ENCODE peak calls at places on chromosomes 4 and X, in five cellular contexts. One of them, this sample, is unnamed. For H3K4me1, the result is how much of the 10 kb centered on the place peaks cover.

GRCh38 chrX:15356444-15356843 is 21.1 kb upstream of the PIGA start:
- DNase-seq in HCT116: no peak
- DNase-seq in suprapubic skin: no peak
- DNase-seq in Panc1: no peak
- DNase-seq in upper lobe of left lung: no peak
- DNase-seq in this sample: no peak

GRCh38 chr4:143359794-143360193 is 23.1 kb downstream of the GAB1 start:
- DNase-seq in upper lobe of left lung: no peak
- DNase-seq in suprapubic skin: no peak
- DNase-seq in Panc1: no peak
- DNase-seq in HCT116: no peak
- DNase-seq in this sample: no peak

GRCh38 chr4:163164591-163164990 is 2.1 kb downstream of the NAF1 start:
- DNase-seq in HCT116: no peak
- DNase-seq in Panc1: no peak
- DNase-seq in upper lobe of left lung: no peak
- DNase-seq in suprapubic skin: no peak
- DNase-seq in this sample: no peak

GRCh38 chr4:173246719-173247118 is 78.1 kb downstream of the GALNT7 start:
- DNase-seq in Panc1: no peak
- DNase-seq in upper lobe of left lung: no peak
- DNase-seq in suprapubic skin: no peak
- DNase-seq in HCT116: no peak
- DNase-seq in this sample: no peak

GRCh38 chrX:23699636-23700194 is 32.4 kb downstream of the PRDX4 start:
- DNase-seq in Panc1: no peak
- DNase-seq in suprapubic skin: no peak
- DNase-seq in HCT116: no peak
- DNase-seq in upper lobe of left lung: peak
- DNase-seq in this sample: no peak

GRCh38 chr4:91963489-91963888 is 340.3 kb upstream of the GRID2 start:
- DNase-seq in suprapubic skin: no peak
- DNase-seq in HCT116: no peak
- DNase-seq in upper lobe of left lung: no peak
- DNase-seq in Panc1: no peak
- DNase-seq in this sample: no peak

GRCh38 chr4:18937746-18938145 is 916.2 kb upstream of the LCORL start:
- DNase-seq in upper lobe of left lung: no peak
- DNase-seq in HCT116: no peak
- DNase-seq in Panc1: no peak
- DNase-seq in suprapubic skin: no peak
- DNase-seq in this sample: no peak

GRCh38 chrX:11537141-11537540 is 128.6 kb downstream of the ARHGAP6 start:
- DNase-seq in suprapubic skin: no peak
- DNase-seq in upper lobe of left lung: no peak
- DNase-seq in Panc1: no peak
- DNase-seq in HCT116: no peak
- DNase-seq in this sample: no peak

GRCh38 chr4:13349096-13349495 is 135.0 kb downstream of the RAB28 start:
- DNase-seq in suprapubic skin: no peak
- DNase-seq in upper lobe of left lung: no peak
- DNase-seq in HCT116: no peak
- DNase-seq in Panc1: no peak
- DNase-seq in this sample: no peak

GRCh38 chr4:114694770-114695169 is 96.2 kb downstream of the UGT8 start:
- DNase-seq in upper lobe of left lung: no peak
- DNase-seq in HCT116: peak
- DNase-seq in Panc1: peak
- DNase-seq in suprapubic skin: no peak
- DNase-seq in this sample: no peak

GRCh38 chr4:153246446-153247115 is 42.3 kb downstream of the TRIM2 start:
- DNase-seq in suprapubic skin: no peak
- DNase-seq in upper lobe of left lung: no peak
- DNase-seq in Panc1: no peak
- DNase-seq in HCT116: no peak
- DNase-seq in this sample: no peak

GRCh38 chr4:68271851-68272756 is 26.6 kb upstream of the TMPRSS11B start:
- DNase-seq in upper lobe of left lung: no peak
- DNase-seq in HCT116: peak
- DNase-seq in suprapubic skin: no peak
- DNase-seq in Panc1: peak
- DNase-seq in this sample: no peak

GRCh38 chr4:75179510-75179909 is 246.6 kb downstream of the PARM1 start:
- DNase-seq in Panc1: no peak
- DNase-seq in upper lobe of left lung: no peak
- DNase-seq in suprapubic skin: no peak
- DNase-seq in HCT116: no peak
- DNase-seq in this sample: no peak

GRCh38 chr4:951186-951585 is 18.9 kb downstream of the TMEM175 start:
- DNase-seq in suprapubic skin: no peak
- DNase-seq in Panc1: no peak
- DNase-seq in upper lobe of left lung: no peak
- DNase-seq in HCT116: no peak
- DNase-seq in this sample: no peak

GRCh38 chrX:48794993-48795501 is 6.8 kb upstream of the HDAC6 start:
- DNase-seq in suprapubic skin: no peak
- DNase-seq in HCT116: no peak
- DNase-seq in Panc1: no peak
- DNase-seq in upper lobe of left lung: peak
- DNase-seq in this sample: no peak

DNA sequence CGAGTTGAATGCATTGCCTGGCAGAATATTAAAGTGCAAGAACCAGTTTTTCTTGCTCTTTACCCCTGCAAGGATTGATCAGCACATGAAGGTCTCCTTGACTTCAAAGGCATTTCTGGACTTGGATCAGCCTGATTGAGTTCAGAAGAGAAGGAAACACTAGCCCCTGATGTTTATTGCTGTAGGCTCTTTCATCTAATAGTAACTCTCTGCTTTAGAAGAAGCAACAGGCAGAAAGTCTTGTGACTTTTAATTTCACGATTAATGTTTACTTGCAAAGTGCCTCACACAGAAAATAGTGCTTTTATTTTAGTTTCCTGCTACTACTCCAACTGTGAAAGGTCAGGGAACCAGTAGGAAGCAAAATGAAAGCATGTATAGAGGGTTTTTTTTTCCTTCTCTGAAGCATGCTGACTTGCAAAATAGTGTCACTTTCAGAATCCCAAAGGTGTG is 69.1 kb downstream of the PCDH7 start:
- DNase-seq in upper lobe of left lung: no peak
- DNase-seq in Panc1: no peak
- DNase-seq in suprapubic skin: no peak
- DNase-seq in HCT116: peak
- DNase-seq in this sample: no peak
- H3K4me1 ChIP-seq in upper lobe of left lung: under half
- H3K4me1 ChIP-seq in Panc1: under half
- H3K4me1 ChIP-seq in suprapubic skin: under half
- H3K4me1 ChIP-seq in HCT116: half or more
- H3K4me1 ChIP-seq in this sample: under half

GRCh38 chr4:17613761-17614415 is 553 bp upstream of the MED28 start:
- DNase-seq in suprapubic skin: no peak
- DNase-seq in upper lobe of left lung: peak
- DNase-seq in HCT116: no peak
- DNase-seq in Panc1: peak
- DNase-seq in this sample: no peak
- TF ChIP-seq POLR2AphosphoS5 in suprapubic skin: no peak
- TF ChIP-seq POLR2AphosphoS5 in upper lobe of left lung: no peak
- TF ChIP-seq POLR2AphosphoS5 in HCT116: no peak
- TF ChIP-seq POLR2AphosphoS5 in Panc1: no peak
- TF ChIP-seq POLR2AphosphoS5 in this sample: no peak

DNA sequence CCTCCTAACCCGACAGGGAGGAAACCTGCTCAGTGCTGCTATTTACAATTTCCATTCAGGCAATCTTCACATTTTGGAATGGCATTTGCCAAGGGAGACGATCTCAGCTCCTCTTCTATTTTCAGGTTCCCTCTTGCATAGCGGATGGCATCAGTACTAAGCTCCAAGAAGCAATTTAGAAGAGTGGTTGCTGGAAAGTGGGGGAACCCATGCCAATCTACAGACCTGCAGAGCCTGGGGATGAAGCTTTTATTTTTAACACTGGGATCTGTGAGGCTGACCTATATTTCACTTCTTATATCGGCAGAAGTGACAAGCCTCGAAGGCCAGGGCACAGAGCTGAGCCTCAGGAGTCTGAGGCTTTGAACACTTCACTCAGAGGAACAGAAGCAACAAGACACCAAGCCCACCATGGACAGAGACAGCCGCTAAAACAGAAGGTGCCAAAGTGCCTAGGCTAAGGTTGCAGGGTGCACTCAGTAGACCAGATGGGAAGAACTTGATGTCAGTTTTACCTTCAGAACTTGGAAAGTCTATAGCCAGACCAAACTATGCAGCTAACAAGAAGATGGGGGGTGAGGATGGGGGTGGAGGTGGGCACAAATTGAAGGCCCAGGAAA is 43.9 kb downstream of the SCD5 start:
- DNase-seq in HCT116: no peak
- DNase-seq in upper lobe of left lung: no peak
- DNase-seq in Panc1: no peak
- DNase-seq in suprapubic skin: no peak
- DNase-seq in this sample: no peak
- H3K27ac ChIP-seq in HCT116: no peak
- H3K27ac ChIP-seq in upper lobe of left lung: peak
- H3K27ac ChIP-seq in Panc1: no peak
- H3K27ac ChIP-seq in suprapubic skin: no peak
- H3K27ac ChIP-seq in this sample: no peak

DNA sequence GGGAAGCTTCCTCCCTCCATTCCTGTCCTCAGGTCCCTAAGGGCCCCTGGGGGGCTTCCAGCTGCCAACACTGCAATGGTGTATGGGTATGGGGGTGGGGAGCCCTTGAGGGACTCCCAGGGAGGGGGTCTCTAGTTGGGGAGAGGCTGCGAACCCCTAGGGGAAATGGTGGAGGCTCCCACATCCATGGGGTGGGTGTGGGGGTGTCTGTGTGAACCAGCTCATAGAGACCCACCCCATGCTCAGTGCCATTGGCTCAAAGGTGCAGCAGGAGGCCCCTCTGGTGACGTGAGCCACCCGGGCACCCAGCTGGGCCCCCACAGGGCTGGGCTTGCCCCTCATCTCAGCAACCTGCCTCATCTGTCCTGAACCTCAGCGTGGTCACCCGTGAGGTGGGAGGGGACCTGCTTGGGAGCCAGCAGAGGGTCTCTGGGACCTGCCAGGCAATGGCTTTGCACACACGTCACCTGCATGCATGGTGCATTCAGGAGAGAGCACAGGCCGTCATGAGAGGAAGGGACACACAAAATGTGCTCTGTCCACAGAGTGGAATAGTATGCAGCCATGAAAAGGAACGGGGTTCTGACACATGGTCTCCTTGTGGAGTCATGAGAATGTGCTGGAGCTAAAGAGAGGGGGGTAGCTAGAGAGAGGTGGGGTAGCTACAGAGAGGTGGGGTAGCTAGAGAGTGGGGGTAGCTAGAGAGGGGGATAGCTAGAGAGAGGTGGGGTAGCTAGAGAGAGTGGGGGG is 22.7 kb upstream of the PLCXD1 start:
- DNase-seq in Panc1: no peak
- DNase-seq in upper lobe of left lung: no peak
- DNase-seq in suprapubic skin: no peak
- DNase-seq in HCT116: no peak
- DNase-seq in this sample: no peak
- H3K4me1 ChIP-seq in Panc1: under half
- H3K4me1 ChIP-seq in upper lobe of left lung: under half
- H3K4me1 ChIP-seq in suprapubic skin: under half
- H3K4me1 ChIP-seq in HCT116: under half
- H3K4me1 ChIP-seq in this sample: under half

DNA sequence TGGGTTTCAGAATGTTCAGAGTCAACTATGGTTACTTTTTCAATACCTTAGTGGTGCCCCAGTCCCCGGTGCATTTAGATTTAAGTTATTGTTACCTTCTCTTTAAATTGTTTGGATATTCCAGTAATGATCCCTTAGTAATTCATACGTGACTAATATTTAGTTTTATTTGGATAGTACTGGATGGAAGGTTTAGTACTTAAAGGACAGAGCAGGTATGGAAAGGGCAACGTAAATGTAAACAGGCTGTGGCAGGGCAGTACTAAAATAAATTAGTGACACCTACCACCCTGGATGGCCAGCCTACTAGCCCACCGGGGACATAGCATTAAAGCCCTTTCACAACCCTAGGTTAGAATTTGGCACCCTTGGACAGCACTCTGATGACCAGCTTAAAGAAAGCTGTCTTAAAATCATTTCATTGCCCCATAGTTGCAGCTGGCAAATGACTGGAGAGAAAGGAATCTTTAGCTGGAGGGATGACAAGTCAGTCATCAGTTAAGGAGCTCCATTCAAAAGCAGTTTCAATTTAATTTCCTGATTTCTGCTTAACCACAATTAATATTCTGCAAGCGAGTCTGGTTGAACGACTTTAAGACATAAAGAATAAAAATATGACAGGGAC is 16.4 kb downstream of the PLP1 start:
- DNase-seq in upper lobe of left lung: no peak
- DNase-seq in suprapubic skin: no peak
- DNase-seq in Panc1: no peak
- DNase-seq in HCT116: no peak
- DNase-seq in this sample: no peak
- TF ChIP-seq POLR2AphosphoS5 in upper lobe of left lung: no peak
- TF ChIP-seq POLR2AphosphoS5 in suprapubic skin: no peak
- TF ChIP-seq POLR2AphosphoS5 in Panc1: no peak
- TF ChIP-seq POLR2AphosphoS5 in HCT116: no peak
- TF ChIP-seq POLR2AphosphoS5 in this sample: no peak

DNA sequence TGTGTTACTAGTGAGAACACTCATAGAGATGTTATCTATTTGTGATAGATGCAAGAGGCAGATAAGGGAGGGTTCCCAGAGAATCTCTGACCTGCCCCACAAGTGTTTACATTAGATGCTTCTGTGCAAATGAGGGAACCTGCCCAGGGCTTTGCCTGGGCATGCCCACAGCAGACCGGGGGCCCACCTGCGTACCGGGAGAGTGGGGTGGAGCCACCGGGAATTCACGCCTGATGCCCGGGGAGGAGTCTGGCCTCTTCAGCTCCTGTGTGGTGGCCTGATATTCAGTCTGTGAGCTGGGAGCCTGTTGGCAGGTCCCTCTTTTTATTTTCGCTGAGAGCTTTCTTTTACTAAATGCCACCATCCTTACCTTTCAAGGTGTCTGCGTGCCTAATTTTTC is 155.7 kb downstream of the SNCA start:
- DNase-seq in Panc1: no peak
- DNase-seq in HCT116: peak
- DNase-seq in upper lobe of left lung: no peak
- DNase-seq in suprapubic skin: no peak
- DNase-seq in this sample: no peak
- H3K27ac ChIP-seq in Panc1: no peak
- H3K27ac ChIP-seq in HCT116: peak
- H3K27ac ChIP-seq in upper lobe of left lung: no peak
- H3K27ac ChIP-seq in suprapubic skin: peak
- H3K27ac ChIP-seq in this sample: no peak

This sample was measured in breast epithelium.